ENCODE peak calls at places on chromosomes 16 and 17, in seven cellular contexts. E is DND-41; J is CD8-positive, alpha-beta memory T cell; F is cardiac fibroblast; P is uterus; A is IMR-90; Z is breast epithelium. W is an unnamed sample.
A peak's percentile ranks its signal among the peaks of the same experiment; 100 is the strongest.

GRCh38 chr17:17535957-17536356 is 39.8 kb upstream of the RASD1 start:
- DNase-seq in E (no peak), J (no peak), A (peak; percentile 39), P (no peak), Z (peak; percentile 80), F (peak; percentile 42), W (no peak)

GRCh38 chr17:48143629-48144028 is 36.1 kb downstream of the SNX11 start:
- DNase-seq in A (no peak), E (no peak), F (no peak), P (no peak), J (no peak), Z (no peak), W (no peak)

GRCh38 chr17:49510059-49510719 is 15.1 kb downstream of the NGFR start:
- DNase-seq in P (no peak), E (no peak), J (no peak), Z (no peak), A (no peak), F (no peak), W (no peak)

GRCh38 chr16:17474572-17474971 is 3.8 kb upstream of the XYLT1 start:
- DNase-seq in F (no peak), J (no peak), E (peak; percentile 5), A (no peak), Z (no peak), P (no peak), W (no peak)

GRCh38 chr16:30658731-30659506 is 688 bp downstream of the FBRS start:
- DNase-seq in A (peak; percentile 97), E (peak; percentile 97), Z (no peak), J (no peak), F (peak; percentile 99), P (peak; percentile 91), W (peak; percentile 87)

GRCh38 chr17:17468217-17469010 is 8.4 kb upstream of the MED9 start:
- DNase-seq in F (no peak), P (no peak), J (no peak), Z (no peak), A (no peak), E (no peak), W (no peak)

GRCh38 chr17:70929226-70929625 is 759.9 kb downstream of the KCNJ2 start:
- DNase-seq in Z (no peak), E (no peak), F (peak; percentile 29), P (no peak), J (no peak), A (peak; percentile 16), W (no peak)

GRCh38 chr16:88941051-88941932 is 35.7 kb downstream of the CBFA2T3 start:
- DNase-seq in E (peak; percentile 64), P (no peak), F (no peak), Z (no peak), J (no peak), A (no peak), W (no peak)

GRCh38 chr17:67466251-67466650 is 89.2 kb downstream of the PITPNC1 start:
- DNase-seq in F (no peak), A (no peak), J (no peak), E (no peak), P (no peak), Z (no peak), W (no peak)

GRCh38 chr17:9484789-9485188 is 90.8 kb downstream of the STX8 start:
- DNase-seq in E (no peak), J (no peak), F (peak; percentile 35), P (no peak), Z (no peak), A (peak; percentile 45), W (no peak)

GRCh38 chr16:81739503-81739902 is 39.6 kb upstream of the PLCG2 start:
- DNase-seq in A (no peak), F (no peak), J (no peak), P (no peak), Z (no peak), E (no peak), W (no peak)
- H3K4me3 ChIP-seq in A (no peak overlapping the region), F (no peak overlapping the region), J (no peak overlapping the region), P (no peak overlapping the region), Z (no peak overlapping the region), E (no peak overlapping the region), W (no peak overlapping the region)

DNA sequence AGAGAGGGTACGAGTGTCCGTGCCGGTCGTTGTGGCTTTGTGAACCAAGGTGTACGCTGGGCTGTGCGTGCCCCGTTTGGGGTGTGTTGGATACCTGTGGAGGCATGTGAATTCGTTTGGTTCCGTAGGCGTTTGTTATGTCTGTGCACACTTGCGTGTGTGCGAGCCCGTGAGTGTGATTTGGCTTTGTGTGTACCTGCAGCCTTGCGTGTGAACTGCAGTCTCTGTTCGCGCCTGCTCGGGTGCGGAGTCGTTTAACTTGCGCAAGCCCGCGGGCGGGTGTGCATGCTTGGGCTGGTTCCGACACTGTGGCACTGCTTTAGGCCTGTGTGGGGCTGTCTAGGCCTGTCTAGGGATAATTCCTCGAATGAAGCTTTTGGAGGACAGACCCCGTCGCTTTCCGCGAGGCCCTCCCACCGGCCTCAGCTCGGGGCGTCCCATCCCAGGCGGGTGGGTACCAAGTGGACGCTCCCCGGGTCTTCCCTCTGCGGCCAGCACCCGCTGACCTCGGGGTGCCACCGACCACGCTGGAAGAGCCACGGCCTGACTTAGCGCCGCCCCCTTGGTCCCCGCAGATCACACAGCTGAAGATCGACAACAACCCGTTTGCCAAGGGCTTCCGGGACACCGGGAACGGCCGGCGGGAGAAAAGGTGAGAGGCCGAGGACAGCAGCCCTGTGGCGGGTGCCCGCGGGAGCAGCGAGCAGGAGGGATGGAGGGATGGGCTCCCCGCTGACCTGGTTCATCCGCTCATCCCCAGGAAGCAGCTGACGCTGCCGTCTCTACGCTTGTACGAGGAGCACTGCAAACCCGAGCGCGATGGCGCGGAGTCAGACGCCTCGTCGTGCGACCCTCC is 4.4 kb downstream of the TBX2 start:
- DNase-seq in J (no peak), Z (no peak), A (peak; percentile 69), P (peak; percentile 16), E (no peak), F (no peak), W (no peak)
- H3K4me3 ChIP-seq in J (no peak overlapping the region), Z (peak overlapping the region; percentile 50), A (peak overlapping the region; percentile 98), P (peak overlapping the region; percentile 28), E (no peak overlapping the region), F (peak overlapping the region; percentile 72), W (no peak overlapping the region)

DNA sequence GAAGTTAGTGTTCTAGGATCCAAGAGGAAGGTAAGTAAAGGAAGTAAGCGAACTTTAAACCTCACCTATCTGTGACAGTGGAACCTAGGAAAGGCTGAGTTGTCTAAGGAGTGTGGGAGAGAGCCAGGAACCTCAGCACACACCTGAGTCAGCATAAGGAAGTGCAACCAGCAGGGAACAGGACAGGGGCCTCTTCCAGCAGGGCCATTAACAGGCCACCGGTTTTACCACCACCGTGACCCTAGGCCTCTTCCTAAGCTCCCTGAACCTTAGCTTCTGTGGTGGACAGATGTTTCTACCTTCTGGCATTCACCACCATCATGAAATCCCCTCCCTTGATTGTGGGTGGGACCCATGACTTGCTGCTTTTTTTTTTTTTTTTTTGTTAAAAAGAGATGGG is 26.7 kb upstream of the GPATCH8 start:
- DNase-seq in Z (no peak), E (no peak), A (no peak), P (no peak), J (no peak), F (no peak), W (no peak)
- H3K4me3 ChIP-seq in Z (no peak overlapping the region), E (no peak overlapping the region), A (no peak overlapping the region), P (no peak overlapping the region), J (no peak overlapping the region), F (no peak overlapping the region), W (no peak overlapping the region)

DNA sequence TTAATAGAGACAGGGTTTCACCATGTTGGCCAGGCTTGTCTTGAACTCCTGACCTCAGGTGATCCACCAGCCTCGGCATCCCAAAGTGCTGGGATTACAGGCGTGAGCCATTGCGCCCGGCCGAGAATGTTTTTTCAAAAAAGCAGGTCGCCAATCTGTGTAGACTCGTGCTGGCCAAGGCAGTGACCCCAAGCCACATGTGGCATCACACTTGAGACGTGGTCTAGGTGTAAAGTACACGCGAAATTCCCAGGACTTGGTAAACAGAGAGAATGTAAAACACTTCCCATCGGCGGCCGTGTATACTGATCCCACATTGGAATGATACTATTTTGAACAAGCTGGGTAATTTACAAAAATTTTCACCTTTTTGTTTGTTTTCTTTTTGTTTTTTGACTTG is 41.1 kb downstream of the TBC1D16 start:
- DNase-seq in A (no peak), Z (no peak), J (no peak), F (no peak), E (no peak), P (no peak), W (no peak)
- H3K4me3 ChIP-seq in A (no peak overlapping the region), Z (no peak overlapping the region), J (no peak overlapping the region), F (no peak overlapping the region), E (no peak overlapping the region), P (no peak overlapping the region), W (no peak overlapping the region)

GRCh38 chr16:361872-362701 is 8.3 kb downstream of the MRPL28 start:
- DNase-seq in Z (peak; percentile 78), P (no peak), J (peak; percentile 67), F (peak; percentile 83), E (peak; percentile 71), A (peak; percentile 61), W (no peak)
- H3K4me3 ChIP-seq in Z (peak overlapping the region; percentile 24), P (no peak overlapping the region), J (no peak overlapping the region), F (no peak overlapping the region), E (no peak overlapping the region), A (no peak overlapping the region), W (no peak overlapping the region)

GRCh38 chr16:56594292-56594619 is 4.9 kb downstream of the MT3 start:
- DNase-seq in J (no peak), F (no peak), A (no peak), Z (no peak), P (no peak), E (no peak), W (no peak)

GRCh38 chr16:56591377-56592060 is 2.2 kb downstream of the MT3 start:
- DNase-seq in P (no peak), Z (no peak), J (no peak), E (no peak), F (no peak), A (no peak), W (no peak)

GRCh38 chr16:56588781-56589140 is 567 bp upstream of the MT3 start:
- DNase-seq in Z (no peak), F (no peak), E (no peak), A (no peak), J (no peak), P (no peak), W (no peak)

GRCh38 chr16:56593573-56594291 is 4.4 kb downstream of the MT3 start:
- DNase-seq in Z (no peak), P (no peak), J (no peak), F (no peak), A (no peak), E (no peak), W (no peak)

DNA sequence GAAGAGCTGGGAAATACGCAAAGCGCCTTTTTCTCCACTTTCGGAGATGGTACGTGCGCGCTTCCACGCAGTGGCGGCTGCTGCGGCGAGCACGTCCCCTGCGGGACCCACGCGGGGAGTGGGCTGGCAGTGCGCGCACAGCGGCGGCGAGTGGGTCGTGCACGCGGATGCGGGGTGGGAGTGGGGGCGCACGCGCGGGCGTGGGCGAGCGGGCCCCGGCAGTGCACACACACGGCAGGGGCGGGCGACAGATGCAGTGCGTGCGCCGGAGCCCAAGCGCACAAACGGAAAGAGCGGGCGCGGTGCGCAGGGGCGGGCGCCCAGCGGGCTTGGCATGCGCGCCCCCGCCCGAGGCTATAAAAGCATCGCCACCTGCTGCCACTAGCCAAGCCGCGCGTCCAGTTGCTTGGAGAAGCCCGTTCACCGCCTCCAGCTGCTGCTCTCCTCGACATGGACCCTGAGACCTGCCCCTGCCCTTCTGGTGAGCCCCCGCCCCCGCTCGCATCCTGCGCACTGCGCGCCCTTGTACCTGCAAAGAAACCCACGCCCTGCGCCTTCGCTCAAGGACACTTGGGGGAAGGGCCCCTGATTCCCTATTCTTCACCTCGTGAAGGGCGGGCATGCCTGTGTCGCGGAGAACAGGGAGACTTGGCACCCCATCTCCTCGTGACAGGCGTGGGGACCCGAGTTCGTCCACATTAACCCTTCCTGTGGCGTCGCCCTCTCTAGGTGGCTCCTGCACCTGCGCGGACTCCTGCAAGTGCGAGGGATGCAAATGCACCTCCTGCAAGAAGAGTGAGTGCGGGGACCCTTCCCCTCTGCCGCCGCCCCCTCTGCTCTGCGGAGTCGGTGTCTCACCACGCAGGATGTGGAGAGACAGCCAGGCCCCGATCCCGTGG is at the start of gene MT3:
- DNase-seq in Z (no peak), P (no peak), E (no peak), J (peak; percentile 51), A (no peak), F (no peak), W (no peak)
- H3K4me3 ChIP-seq in Z (peak within 1 kb of the TSS; percentile 69), P (peak within 1 kb of the TSS; percentile 3), E (no peak within 1 kb of the TSS), J (peak within 1 kb of the TSS; percentile 47), A (peak within 1 kb of the TSS; percentile 44), F (peak within 1 kb of the TSS; percentile 41), W (no peak within 1 kb of the TSS)